ENCODE peak calls at places on chromosome 17, in five cellular contexts. V is heart left ventricle, W is neural progenitor cell, X is PC-9, Z is left ventricle myocardium inferior. K is an unnamed sample.

GRCh38 chr17:49610883-49611584 is 35.4 kb downstream of the NXPH3 start:
- DNase-seq in Z (no peak), W (no peak), V (no peak), X (no peak), K (no peak)

GRCh38 chr17:73292031-73292531 is 19.7 kb downstream of the CDC42EP4 start:
- DNase-seq in X (peak), V (peak), W (no peak), Z (peak), K (peak)

GRCh38 chr17:78544876-78545755 is 32.1 kb downstream of the DNAH17 start:
- DNase-seq in Z (no peak), W (no peak), X (no peak), V (no peak), K (no peak)

GRCh38 chr17:45740553-45741330 is 43.4 kb upstream of the CRHR1 start:
- DNase-seq in X (no peak), V (peak), W (peak), Z (no peak), K (no peak)

GRCh38 chr17:64063766-64064224 is 43.4 kb upstream of the ICAM2 start:
- DNase-seq in X (peak), W (peak), Z (peak), V (peak), K (no peak)

GRCh38 chr17:40321502-40322416 is 12.8 kb downstream of the RARA start:
- DNase-seq in X (no peak), Z (peak), W (no peak), V (peak), K (peak)

GRCh38 chr17:39400547-39401411 is 647 bp downstream of the FBXL20 start:
- DNase-seq in V (peak), Z (peak), W (no peak), X (peak), K (peak)

GRCh38 chr17:30586818-30587595 is 109.8 kb downstream of the GOSR1 start:
- DNase-seq in X (no peak), W (no peak), V (no peak), Z (no peak), K (no peak)

GRCh38 chr17:38747385-38748328 is 479 bp downstream of the PCGF2 start:
- DNase-seq in V (peak), W (peak), X (no peak), Z (peak), K (no peak)

GRCh38 chr17:64095144-64095882 is 34.6 kb downstream of the ERN1 start:
- DNase-seq in X (no peak), Z (no peak), W (no peak), V (no peak), K (no peak)

GRCh38 chr17:67211742-67212141 is 33.3 kb downstream of the HELZ start:
- DNase-seq in V (no peak), Z (no peak), X (no peak), W (no peak), K (no peak)

GRCh38 chr17:51830886-51831285 is 327.6 kb downstream of the CA10 start:
- DNase-seq in Z (no peak), X (no peak), W (no peak), V (no peak), K (no peak)

GRCh38 chr17:67633751-67634191 is 84.0 kb upstream of the NOL11 start:
- DNase-seq in Z (peak), X (no peak), W (no peak), V (peak), K (no peak)

GRCh38 chr17:73938706-73939105 is 264.8 kb upstream of the RPL38 start:
- DNase-seq in Z (no peak), X (no peak), W (no peak), V (no peak), K (no peak)

GRCh38 chr17:15442316-15443185 is 24.9 kb downstream of the CDRT4 start:
- DNase-seq in W (no peak), V (no peak), Z (no peak), X (no peak), K (no peak)

GRCh38 chr17:47732399-47733046 is 513 bp upstream of the TBX21 start:
- DNase-seq in Z (no peak), V (no peak), X (no peak), W (no peak), K (no peak)

GRCh38 chr17:3956558-3956957 is 7.7 kb downstream of the ATP2A3 start:
- DNase-seq in V (no peak), X (no peak), Z (no peak), W (no peak), K (no peak)

GRCh38 chr17:6947745-6948144 is 48.1 kb upstream of the ALOX12 start:
- DNase-seq in V (no peak), Z (no peak), W (no peak), X (no peak), K (no peak)

GRCh38 chr17:62703269-62703775 is 75.9 kb downstream of the MRC2 start:
- DNase-seq in Z (no peak), V (no peak), X (peak), W (no peak), K (peak)

GRCh38 chr17:4533522-4534502 is 21.4 kb downstream of the MYBBP1A start:
- DNase-seq in W (peak), Z (peak), V (peak), X (peak), K (no peak)

GRCh38 chr17:4358154-4358553 is 8.3 kb downstream of the UBE2G1 start:
- DNase-seq in V (no peak), Z (no peak), X (no peak), W (no peak), K (no peak)

GRCh38 chr17:66805567-66805966 is 29.4 kb upstream of the CACNG5 start:
- DNase-seq in Z (no peak), W (no peak), X (no peak), V (no peak), K (no peak)

GRCh38 chr17:77190561-77190960 is 49.8 kb downstream of the SEC14L1 start:
- DNase-seq in X (no peak), W (no peak), Z (no peak), V (no peak), K (no peak)

GRCh38 chr17:41546819-41547218 is 18.7 kb upstream of the KRT19 start:
- DNase-seq in W (no peak), X (no peak), V (no peak), Z (no peak), K (no peak)

GRCh38 chr17:40819528-40820125 is 2.8 kb downstream of the KRT10 start:
- DNase-seq in W (no peak), V (no peak), Z (no peak), X (no peak), K (no peak)

GRCh38 chr17:50034504-50035364 is 21.2 kb upstream of the ITGA3 start:
- DNase-seq in X (no peak), V (no peak), W (no peak), Z (no peak), K (no peak)

GRCh38 chr17:76578376-76578775 is 7.3 kb downstream of the ST6GALNAC2 start:
- DNase-seq in W (no peak), X (no peak), V (no peak), Z (no peak), K (no peak)

GRCh38 chr17:75832164-75832651 is 12.0 kb downstream of the UNC13D start:
- DNase-seq in V (no peak), X (no peak), Z (no peak), W (no peak), K (no peak)

GRCh38 chr17:3573246-3574100 is 15.9 kb upstream of the TRPV3 start:
- DNase-seq in W (no peak), X (no peak), Z (no peak), V (no peak), K (no peak)

GRCh38 chr17:77407321-77408277 is 266.8 kb downstream of the SEC14L1 start:
- DNase-seq in V (no peak), Z (no peak), X (no peak), W (no peak), K (no peak)

GRCh38 chr17:47717261-47717697 is 15.8 kb upstream of the TBX21 start:
- DNase-seq in V (no peak), Z (no peak), X (no peak), W (no peak), K (no peak)

GRCh38 chr17:8224891-8225812 is 14.8 kb upstream of the AURKB start:
- DNase-seq in W (no peak), V (no peak), Z (no peak), X (no peak), K (no peak)

GRCh38 chr17:3959295-3959899 is 4.8 kb downstream of the ATP2A3 start:
- DNase-seq in V (no peak), Z (no peak), X (peak), W (no peak), K (no peak)

GRCh38 chr17:1027044-1027443 is 30.1 kb downstream of the TIMM22 start:
- DNase-seq in Z (peak), X (no peak), V (peak), W (no peak), K (no peak)

GRCh38 chr17:47884905-47885735 is 10.9 kb upstream of the SP2 start:
- DNase-seq in V (no peak), X (peak), Z (no peak), W (no peak), K (no peak)

GRCh38 chr17:64358261-64358788 is 32.3 kb downstream of the PECAM1 start:
- DNase-seq in Z (no peak), X (no peak), W (no peak), V (no peak), K (no peak)

GRCh38 chr17:80827646-80828643 is 163.7 kb upstream of the CHMP6 start:
- DNase-seq in X (peak), Z (no peak), V (no peak), W (peak), K (no peak)

GRCh38 chr17:61614219-61614618 is 23.2 kb upstream of the NACA2 start:
- DNase-seq in X (no peak), Z (no peak), V (no peak), W (no peak), K (no peak)

GRCh38 chr17:58591455-58591854 is 77.0 kb upstream of the MTMR4 start:
- DNase-seq in X (no peak), Z (no peak), W (no peak), V (no peak), K (no peak)

GRCh38 chr17:58593121-58593520 is 78.7 kb upstream of the MTMR4 start:
- DNase-seq in X (no peak), Z (no peak), V (no peak), W (no peak), K (no peak)

GRCh38 chr17:58590377-58590776 is 75.9 kb upstream of the MTMR4 start:
- DNase-seq in X (no peak), Z (no peak), W (no peak), V (no peak), K (no peak)

DNA sequence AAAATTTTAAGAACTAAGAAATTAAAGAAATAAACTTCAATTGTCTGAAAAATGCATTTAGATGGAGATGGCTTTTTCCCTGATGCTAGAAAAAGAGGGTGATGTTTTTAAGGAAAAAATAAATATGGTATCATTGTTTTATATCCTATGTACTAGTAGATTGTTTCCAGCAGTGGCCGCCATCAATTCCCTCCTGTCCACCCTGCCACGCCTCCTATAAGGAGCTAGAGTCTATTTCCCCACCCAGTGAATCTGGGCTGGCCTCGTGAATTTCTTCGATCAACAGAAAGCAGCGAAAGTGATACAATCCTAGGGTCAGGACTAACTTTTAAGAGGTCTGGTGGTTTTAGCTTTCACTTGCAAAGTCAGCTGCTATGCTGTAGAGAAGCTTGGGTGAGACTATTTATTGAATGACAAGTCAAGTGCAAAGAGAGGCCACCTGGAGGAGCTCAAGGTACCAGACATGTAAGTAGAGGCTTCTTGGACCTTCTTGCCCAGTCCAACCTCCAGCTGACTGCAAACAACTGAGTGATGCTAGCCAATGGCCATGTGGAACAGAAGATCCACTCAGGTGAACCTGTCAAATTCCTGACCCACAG is 80.9 kb upstream of the MTMR4 start:
- DNase-seq in X (no peak), Z (no peak), W (no peak), V (no peak), K (no peak)
- TF ChIP-seq CTCF in X (no peak), Z (no peak), W (no peak), V (no peak), K (no peak)

GRCh38 chr17:82983510-82984248 is 95.7 kb upstream of the METRNL start:
- DNase-seq in W (no peak), V (no peak), X (no peak), Z (no peak), K (no peak)

GRCh38 chr17:82985436-82985820 is 94.0 kb upstream of the METRNL start:
- DNase-seq in X (no peak), V (no peak), Z (no peak), W (no peak), K (no peak)

GRCh38 chr17:82984751-82985435 is 94.5 kb upstream of the METRNL start:
- DNase-seq in X (no peak), W (no peak), Z (no peak), V (no peak), K (no peak)

GRCh38 chr17:82981141-82981540 is 98.3 kb upstream of the METRNL start:
- DNase-seq in W (no peak), X (no peak), V (no peak), Z (no peak), K (no peak)

GRCh38 chr17:82985973-82986372 is 93.4 kb upstream of the METRNL start:
- DNase-seq in Z (no peak), X (no peak), V (no peak), W (peak), K (no peak)
- H3K4me3 ChIP-seq in Z (peak), X (no peak), V (no peak), W (no peak), K (no peak)

GRCh38 chr17:17562145-17562529 is 29.4 kb downstream of the PEMT start:
- DNase-seq in V (no peak), X (no peak), Z (no peak), W (no peak), K (no peak)
- H3K27ac ChIP-seq in V (peak), X (no peak), Z (peak), W (no peak), K (no peak)

GRCh38 chr17:82170412-82170961 is 42.2 kb downstream of the CCDC57 start:
- DNase-seq in Z (peak), X (no peak), W (no peak), V (no peak), K (no peak)
- TF ChIP-seq CTCF in Z (no peak), X (no peak), W (no peak), V (no peak), K (no peak)